ENCODE peak calls at places on chromosomes 5 and 9, in six cellular contexts. One of them, this sample, is unnamed.
A peak's percentile ranks its signal among the peaks of the same experiment; 100 is the strongest.

GRCh38 chr9:32255026-32255425 is 129.4 kb upstream of the ACO1 start:
- ATAC-seq in right lobe of liver: no peak
- ATAC-seq in lower lobe of right lung: no peak
- ATAC-seq in psoas muscle: no peak
- ATAC-seq in stimulated activated effector memory CD8-positive, alpha-beta T cell treated with anti-CD3 and anti-CD28 coated beads, Interleukin-12 subunit alpha, Interleukin-12 subunit beta, amount 100 ng/mL, for 72 hours: no peak
- ATAC-seq in left lobe of liver: no peak
- ATAC-seq in this sample: no peak

GRCh38 chr5:67197536-67197935 is 937 bp upstream of the CD180 start:
- ATAC-seq in right lobe of liver: no peak
- ATAC-seq in lower lobe of right lung: no peak
- ATAC-seq in psoas muscle: no peak
- ATAC-seq in stimulated activated effector memory CD8-positive, alpha-beta T cell treated with anti-CD3 and anti-CD28 coated beads, Interleukin-12 subunit alpha, Interleukin-12 subunit beta, amount 100 ng/mL, for 72 hours: peak; percentile 99
- ATAC-seq in left lobe of liver: peak; percentile 29
- ATAC-seq in this sample: no peak

GRCh38 chr5:169116961-169117461 is 183.9 kb downstream of the SLIT3 start:
- ATAC-seq in right lobe of liver: no peak
- ATAC-seq in lower lobe of right lung: peak; percentile 35
- ATAC-seq in psoas muscle: peak; percentile 30
- ATAC-seq in stimulated activated effector memory CD8-positive, alpha-beta T cell treated with anti-CD3 and anti-CD28 coated beads, Interleukin-12 subunit alpha, Interleukin-12 subunit beta, amount 100 ng/mL, for 72 hours: peak; percentile 26
- ATAC-seq in left lobe of liver: no peak
- ATAC-seq in this sample: no peak

GRCh38 chr5:53480474-53481353 is at the start of gene FST:
- ATAC-seq in right lobe of liver: peak; percentile 1
- ATAC-seq in lower lobe of right lung: peak; percentile 51
- ATAC-seq in psoas muscle: peak; percentile 42
- ATAC-seq in stimulated activated effector memory CD8-positive, alpha-beta T cell treated with anti-CD3 and anti-CD28 coated beads, Interleukin-12 subunit alpha, Interleukin-12 subunit beta, amount 100 ng/mL, for 72 hours: peak; percentile 25
- ATAC-seq in left lobe of liver: peak; percentile 3
- ATAC-seq in this sample: no peak

GRCh38 chr5:110956913-110957813 is 114.3 kb upstream of the TSLP start:
- ATAC-seq in right lobe of liver: no peak
- ATAC-seq in lower lobe of right lung: no peak
- ATAC-seq in psoas muscle: no peak
- ATAC-seq in stimulated activated effector memory CD8-positive, alpha-beta T cell treated with anti-CD3 and anti-CD28 coated beads, Interleukin-12 subunit alpha, Interleukin-12 subunit beta, amount 100 ng/mL, for 72 hours: peak; percentile 43
- ATAC-seq in left lobe of liver: no peak
- ATAC-seq in this sample: no peak

GRCh38 chr5:577800-578199 is 34.3 kb upstream of the CEP72 start:
- ATAC-seq in right lobe of liver: no peak
- ATAC-seq in lower lobe of right lung: no peak
- ATAC-seq in psoas muscle: no peak
- ATAC-seq in stimulated activated effector memory CD8-positive, alpha-beta T cell treated with anti-CD3 and anti-CD28 coated beads, Interleukin-12 subunit alpha, Interleukin-12 subunit beta, amount 100 ng/mL, for 72 hours: no peak
- ATAC-seq in left lobe of liver: no peak
- ATAC-seq in this sample: no peak

GRCh38 chr5:83313431-83313830 is 158.1 kb upstream of the VCAN start:
- ATAC-seq in right lobe of liver: no peak
- ATAC-seq in lower lobe of right lung: peak; percentile 47
- ATAC-seq in psoas muscle: no peak
- ATAC-seq in stimulated activated effector memory CD8-positive, alpha-beta T cell treated with anti-CD3 and anti-CD28 coated beads, Interleukin-12 subunit alpha, Interleukin-12 subunit beta, amount 100 ng/mL, for 72 hours: no peak
- ATAC-seq in left lobe of liver: no peak
- ATAC-seq in this sample: no peak

GRCh38 chr5:171441246-171441791 is 21.9 kb downstream of the FGF18 start:
- ATAC-seq in right lobe of liver: no peak
- ATAC-seq in lower lobe of right lung: no peak
- ATAC-seq in psoas muscle: no peak
- ATAC-seq in stimulated activated effector memory CD8-positive, alpha-beta T cell treated with anti-CD3 and anti-CD28 coated beads, Interleukin-12 subunit alpha, Interleukin-12 subunit beta, amount 100 ng/mL, for 72 hours: no peak
- ATAC-seq in left lobe of liver: no peak
- ATAC-seq in this sample: no peak

GRCh38 chr9:129174724-129175514 is 3.1 kb downstream of the IER5L start:
- ATAC-seq in right lobe of liver: peak; percentile 35
- ATAC-seq in lower lobe of right lung: peak; percentile 65
- ATAC-seq in psoas muscle: peak; percentile 51
- ATAC-seq in stimulated activated effector memory CD8-positive, alpha-beta T cell treated with anti-CD3 and anti-CD28 coated beads, Interleukin-12 subunit alpha, Interleukin-12 subunit beta, amount 100 ng/mL, for 72 hours: no peak
- ATAC-seq in left lobe of liver: peak; percentile 43
- ATAC-seq in this sample: no peak

GRCh38 chr9:104177003-104177611 is 83.0 kb downstream of the SMC2 start:
- ATAC-seq in right lobe of liver: peak; percentile 70
- ATAC-seq in lower lobe of right lung: peak; percentile 57
- ATAC-seq in psoas muscle: no peak
- ATAC-seq in stimulated activated effector memory CD8-positive, alpha-beta T cell treated with anti-CD3 and anti-CD28 coated beads, Interleukin-12 subunit alpha, Interleukin-12 subunit beta, amount 100 ng/mL, for 72 hours: no peak
- ATAC-seq in left lobe of liver: peak; percentile 82
- ATAC-seq in this sample: no peak

GRCh38 chr5:173213236-173213933 is 21.6 kb downstream of the NKX2-5 start:
- ATAC-seq in right lobe of liver: no peak
- ATAC-seq in lower lobe of right lung: no peak
- ATAC-seq in psoas muscle: no peak
- ATAC-seq in stimulated activated effector memory CD8-positive, alpha-beta T cell treated with anti-CD3 and anti-CD28 coated beads, Interleukin-12 subunit alpha, Interleukin-12 subunit beta, amount 100 ng/mL, for 72 hours: no peak
- ATAC-seq in left lobe of liver: no peak
- ATAC-seq in this sample: no peak

GRCh38 chr5:55371145-55371544 is 63.4 kb downstream of the MTREX start:
- ATAC-seq in right lobe of liver: no peak
- ATAC-seq in lower lobe of right lung: no peak
- ATAC-seq in psoas muscle: no peak
- ATAC-seq in stimulated activated effector memory CD8-positive, alpha-beta T cell treated with anti-CD3 and anti-CD28 coated beads, Interleukin-12 subunit alpha, Interleukin-12 subunit beta, amount 100 ng/mL, for 72 hours: no peak
- ATAC-seq in left lobe of liver: no peak
- ATAC-seq in this sample: no peak